ENCODE peak calls at places on chromosome 17, in four cellular contexts. K, P, Z and N are unnamed samples.

GRCh38 chr17:58112970-58113631 is 29.9 kb downstream of the DYNLL2 start:
- DNase-seq in Z (peak; percentile 59), K (peak; percentile 82), P (peak; percentile 81), N (peak; percentile 32)

GRCh38 chr17:45138911-45139532 is 3.5 kb downstream of the ACBD4 start:
- DNase-seq in Z (no peak), P (no peak), K (no peak), N (no peak)

GRCh38 chr17:9999948-10000695 is 95.1 kb upstream of the RCVRN start:
- DNase-seq in Z (no peak), K (no peak), P (no peak), N (peak; percentile 31)

GRCh38 chr17:15513859-15514446 is 46.5 kb upstream of the CDRT4 start:
- DNase-seq in K (no peak), P (no peak), Z (no peak), N (no peak)

GRCh38 chr17:46811978-46812583 is 6.4 kb downstream of the WNT3 start:
- DNase-seq in Z (peak; percentile 68), K (no peak), P (peak; percentile 9), N (no peak)

GRCh38 chr17:12790806-12791148 is 1.5 kb downstream of the ARHGAP44 start:
- DNase-seq in P (no peak), K (no peak), Z (no peak), N (no peak)

GRCh38 chr17:76697702-76698465 is 12.9 kb downstream of the MXRA7 start:
- DNase-seq in K (no peak), Z (peak; percentile 39), P (no peak), N (no peak)

GRCh38 chr17:72456026-72456569 is 335.3 kb downstream of the SOX9 start:
- DNase-seq in P (peak; percentile 80), Z (peak; percentile 97), K (no peak), N (no peak)

GRCh38 chr17:45808845-45809244 is 24.7 kb downstream of the CRHR1 start:
- DNase-seq in P (no peak), K (no peak), Z (no peak), N (no peak)

GRCh38 chr17:37824534-37825485 is 80.0 kb upstream of the HNF1B start:
- DNase-seq in K (no peak), P (peak; percentile 73), Z (peak; percentile 90), N (no peak)

GRCh38 chr17:62601438-62601837 is 26.0 kb upstream of the MRC2 start:
- DNase-seq in P (no peak), Z (no peak), K (no peak), N (no peak)

GRCh38 chr17:74968361-74968780 is 4.2 kb downstream of the HID1 start:
- DNase-seq in K (no peak), P (no peak), Z (no peak), N (no peak)

GRCh38 chr17:44069974-44070454 is 521 bp upstream of the G6PC3 start:
- DNase-seq in K (no peak), Z (no peak), P (peak; percentile 31), N (no peak)

GRCh38 chr17:76051571-76051970 is 20.7 kb downstream of the SRP68 start:
- DNase-seq in P (no peak), Z (no peak), K (no peak), N (no peak)

GRCh38 chr17:19331134-19331533 is 31.4 kb downstream of the B9D1 start:
- DNase-seq in Z (peak; percentile 72), P (no peak), K (no peak), N (no peak)

GRCh38 chr17:61232871-61233270 is 166.8 kb upstream of the TBX2 start:
- DNase-seq in P (no peak), Z (no peak), K (no peak), N (no peak)

GRCh38 chr17:74403512-74404137 is 28.3 kb upstream of the GPRC5C start:
- DNase-seq in P (no peak), Z (no peak), K (no peak), N (no peak)